ENCODE peak calls at places on chromosomes 4 and X, in eight cellular contexts. X is nucleus accumbens, T is K562, C is progenitor cell of endocrine pancreas, F is cardiac fibroblast, N is AG08396, O is fibroblast of pulmonary artery, K is GM13977. I is an unnamed sample.

GRCh38 chr4:100641326-100641725 is 123.5 kb upstream of the EMCN start:
- DNase-seq in O (no peak), X (no peak), T (no peak), F (no peak), K (no peak), N (no peak), C (no peak), I (no peak)

GRCh38 chr4:3291969-3292570 is 751 bp upstream of the RGS12 start:
- DNase-seq in K (peak), O (peak), C (peak), T (peak), X (peak), F (peak), N (peak), I (peak)

GRCh38 chrX:139207655-139208054 is 322.9 kb upstream of the F9 start:
- DNase-seq in T (peak), N (no peak), X (no peak), C (no peak), F (no peak), O (no peak), K (no peak), I (no peak)

GRCh38 chrX:143121471-143121870 is 95.7 kb downstream of the SPANXN4 start:
- DNase-seq in O (no peak), C (no peak), T (no peak), N (no peak), X (no peak), F (no peak), K (no peak), I (no peak)

GRCh38 chr4:74716436-74716765 is 77.9 kb downstream of the BTC start:
- DNase-seq in F (no peak), O (no peak), T (no peak), X (no peak), K (no peak), C (no peak), N (no peak), I (no peak)

GRCh38 chr4:188869581-188869980 is 730.3 kb downstream of the TRIML1 start:
- DNase-seq in F (peak), C (no peak), T (no peak), O (peak), N (no peak), X (no peak), K (no peak), I (no peak)

GRCh38 chrX:107566603-107567262 is 61.6 kb upstream of the PRPS1 start:
- DNase-seq in X (no peak), N (no peak), F (no peak), C (no peak), O (no peak), T (no peak), K (no peak), I (no peak)

GRCh38 chr4:89283226-89283974 is 24.2 kb downstream of the GPRIN3 start:
- DNase-seq in X (no peak), F (no peak), K (no peak), N (no peak), C (no peak), O (peak), T (no peak), I (peak)

GRCh38 chr4:125762537-125762936 is 447.8 kb downstream of the FAT4 start:
- DNase-seq in T (no peak), F (no peak), C (no peak), K (no peak), O (no peak), N (no peak), X (no peak), I (peak)

GRCh38 chr4:99868126-99868596 is 26.1 kb downstream of the LAMTOR3 start:
- DNase-seq in N (peak), F (no peak), K (no peak), O (peak), C (no peak), X (no peak), T (no peak), I (no peak)

GRCh38 chr4:82097504-82097903 is 276.3 kb downstream of the HNRNPD start:
- DNase-seq in T (no peak), O (no peak), N (no peak), C (no peak), K (no peak), F (no peak), X (no peak), I (peak)

I was measured in H4.